ENCODE peak calls at places on chromosomes 6 and 20, in nine cellular contexts. B, H, M, I, U, W, X, P and S are unnamed samples.

GRCh38 chr6:56101141-56101553 is 146.2 kb downstream of the COL21A1 start:
- DNase-seq in I (peak), H (no peak), P (peak), B (peak), W (no peak), U (peak), M (no peak), X (peak), S (no peak)

GRCh38 chr6:53301801-53302537 is 46.8 kb downstream of the ELOVL5 start:
- DNase-seq in P (no peak), U (no peak), X (no peak), H (no peak), B (no peak), I (no peak), W (no peak), M (no peak), S (no peak)

GRCh38 chr6:156310701-156311100 is 466.5 kb upstream of the ARID1B start:
- DNase-seq in I (no peak), H (no peak), M (no peak), X (no peak), U (no peak), B (no peak), W (no peak), P (no peak), S (no peak)

GRCh38 chr20:58628491-58629212 is 22.4 kb upstream of the STX16 start:
- DNase-seq in M (no peak), P (no peak), H (no peak), B (no peak), X (no peak), I (no peak), U (no peak), W (no peak), S (no peak)

GRCh38 chr6:2545351-2545750 is 205.4 kb downstream of the MYLK4 start:
- DNase-seq in X (no peak), I (no peak), B (no peak), W (no peak), H (no peak), P (no peak), U (no peak), M (no peak), S (no peak)

GRCh38 chr6:33772902-33773472 is 15.9 kb downstream of the LEMD2 start:
- DNase-seq in I (no peak), P (peak), U (no peak), M (no peak), B (no peak), W (no peak), H (no peak), X (no peak), S (no peak)

GRCh38 chr20:1005452-1006027 is 3.4 kb upstream of the RSPO4 start:
- DNase-seq in B (peak), X (peak), M (no peak), W (no peak), I (no peak), U (peak), H (no peak), P (no peak), S (no peak)

GRCh38 chr6:18501313-18502013 is 114.3 kb downstream of the RNF144B start:
- DNase-seq in U (no peak), H (no peak), P (peak), W (no peak), B (peak), X (peak), M (no peak), I (no peak), S (peak)

GRCh38 chr6:90500458-90500857 is 86.4 kb downstream of the MAP3K7 start:
- DNase-seq in U (no peak), P (no peak), B (no peak), H (no peak), M (no peak), X (peak), I (no peak), W (no peak), S (no peak)

GRCh38 chr20:53974785-53975555 is 95.4 kb downstream of the BCAS1 start:
- DNase-seq in X (no peak), M (no peak), H (no peak), W (no peak), B (no peak), U (no peak), P (no peak), I (no peak), S (no peak)

GRCh38 chr6:37303891-37304503 is 46.1 kb upstream of the TMEM217 start:
- DNase-seq in P (no peak), B (peak), H (no peak), W (no peak), X (peak), I (peak), M (no peak), U (peak), S (no peak)

GRCh38 chr20:53606364-53606985 is 12.8 kb upstream of the ZNF217 start:
- DNase-seq in H (no peak), X (peak), W (no peak), U (peak), I (peak), M (no peak), P (no peak), B (peak), S (no peak)

GRCh38 chr20:13338999-13339411 is 117.9 kb downstream of the ISM1 start:
- DNase-seq in H (no peak), B (no peak), M (no peak), I (no peak), X (no peak), P (no peak), W (no peak), U (no peak), S (no peak)

GRCh38 chr20:37243937-37244571 is 17.6 kb downstream of the GHRH start:
- DNase-seq in H (no peak), W (no peak), M (no peak), U (no peak), X (no peak), P (no peak), B (no peak), I (no peak), S (no peak)

GRCh38 chr6:31775184-31775583 is 1.9 kb downstream of the VWA7 start:
- DNase-seq in X (no peak), W (no peak), P (peak), M (no peak), I (no peak), U (no peak), H (no peak), B (no peak), S (no peak)

GRCh38 chr6:50025258-50025657 is 3.5 kb upstream of the DEFB110 start:
- DNase-seq in H (no peak), B (no peak), U (peak), X (no peak), I (no peak), M (no peak), P (no peak), W (no peak), S (no peak)

GRCh38 chr6:15861486-15861885 is 198.7 kb upstream of the DTNBP1 start:
- DNase-seq in I (no peak), P (no peak), H (no peak), U (no peak), B (no peak), X (no peak), M (no peak), W (no peak), S (no peak)

GRCh38 chr20:47304287-47304686 is 52.2 kb downstream of the ZMYND8 start:
- DNase-seq in H (no peak), W (no peak), P (no peak), M (no peak), U (no peak), B (peak), I (peak), X (peak), S (no peak)

GRCh38 chr20:1671891-1672669 is 14.5 kb upstream of the SIRPG start:
- DNase-seq in B (no peak), I (no peak), U (no peak), M (no peak), H (no peak), P (no peak), X (no peak), W (no peak), S (no peak)

GRCh38 chr20:56257604-56258003 is 9.1 kb downstream of the MC3R start:
- DNase-seq in W (no peak), P (no peak), I (no peak), X (no peak), U (no peak), M (no peak), B (no peak), H (no peak), S (no peak)

GRCh38 chr6:54245265-54245664 is 63.0 kb upstream of the TINAG start:
- DNase-seq in X (no peak), I (no peak), H (no peak), W (no peak), P (no peak), U (no peak), M (no peak), B (no peak), S (no peak)

GRCh38 chr20:64156886-64157875 is 7.1 kb upstream of the MYT1 start:
- DNase-seq in U (no peak), I (no peak), X (no peak), H (no peak), W (no peak), B (no peak), P (peak), M (no peak), S (peak)

GRCh38 chr6:90644492-90644891 is 57.6 kb upstream of the MAP3K7 start:
- DNase-seq in W (no peak), B (no peak), U (no peak), I (no peak), M (no peak), H (no peak), X (no peak), P (no peak), S (no peak)

GRCh38 chr6:108630050-108630714 is 69.5 kb downstream of the FOXO3 start:
- DNase-seq in U (no peak), I (no peak), X (no peak), P (no peak), H (no peak), W (no peak), M (no peak), B (no peak), S (no peak)

GRCh38 chr20:44527716-44528199 is 5.9 kb upstream of the SERINC3 start:
- DNase-seq in I (no peak), B (no peak), U (no peak), W (no peak), M (no peak), X (no peak), H (no peak), P (no peak), S (no peak)

GRCh38 chr6:122719176-122719575 is 60.3 kb upstream of the FABP7 start:
- DNase-seq in H (no peak), W (no peak), M (no peak), I (no peak), U (no peak), B (no peak), X (no peak), P (no peak), S (no peak)

GRCh38 chr6:106886444-106886843 is 88.1 kb downstream of the CD24 start:
- DNase-seq in U (no peak), M (no peak), H (no peak), B (no peak), P (no peak), I (no peak), X (no peak), W (no peak), S (no peak)

GRCh38 chr6:149114167-149114566 is 203.3 kb upstream of the TAB2 start:
- DNase-seq in U (no peak), P (no peak), X (no peak), I (no peak), B (no peak), M (no peak), W (no peak), H (no peak), S (no peak)

GRCh38 chr6:4446982-4447381 is 311.6 kb upstream of the ECI2 start:
- DNase-seq in W (no peak), M (no peak), X (peak), I (no peak), H (no peak), U (peak), P (no peak), B (peak), S (no peak)

GRCh38 chr6:139006470-139006869 is 18.4 kb upstream of the REPS1 start:
- DNase-seq in I (no peak), W (no peak), X (no peak), B (no peak), H (no peak), P (no peak), M (no peak), U (no peak), S (no peak)

GRCh38 chr20:50126662-50127061 is 13.7 kb upstream of the UBE2V1 start:
- DNase-seq in W (no peak), M (no peak), P (no peak), I (no peak), H (no peak), U (no peak), X (no peak), B (peak), S (peak)